ENCODE peak calls at places on chromosomes 4 and X, in ten cellular contexts. I is stimulated activated CD4-positive, alpha-beta T cell treated with anti-CD3 and anti-CD28 coated beads, Interleukin-2, amount 100 ng/mL, for 4 hours; M is T follicular helper cell; Q is pancreas; L is GM04504; H is stimulated activated CD8-positive, alpha-beta memory T cell treated with anti-CD3 and anti-CD28 coated beads, Interleukin-12 subunit alpha, Interleukin-12 subunit beta, amount 100 ng/mL, for 4 hours; C is fibroblast of the conjunctiva; B is HT-29; Y is hypothalamus; S is B cell. T is an unnamed sample.

GRCh38 chrX:150870487-150871340 is 27.8 kb downstream of the CD99L2 start:
- DNase-seq in H (no peak), S (no peak), L (no peak), Q (no peak), C (no peak), B (no peak), I (no peak), M (no peak), Y (peak), T (no peak)

GRCh38 chr4:119299221-119300071 is 22.5 kb downstream of the FABP2 start:
- DNase-seq in I (no peak), M (no peak), S (no peak), C (no peak), Y (no peak), H (no peak), B (peak), Q (no peak), L (no peak), T (no peak)

GRCh38 chrX:117985241-117985640 is 131.4 kb downstream of the KLHL13 start:
- DNase-seq in Y (no peak), B (peak), L (no peak), I (no peak), S (no peak), C (no peak), H (no peak), M (no peak), Q (no peak), T (no peak)

GRCh38 chrX:131288738-131289511 is at the start of gene IGSF1:
- DNase-seq in S (no peak), B (peak), C (no peak), Q (peak), L (peak), Y (peak), H (no peak), I (no peak), M (no peak), T (peak)

GRCh38 chr4:53571936-53572580 is 19.2 kb downstream of the LNX1 start:
- DNase-seq in Y (no peak), C (no peak), H (no peak), S (no peak), I (no peak), B (no peak), M (no peak), L (no peak), Q (no peak), T (no peak)

GRCh38 chr4:20984011-20984836 is 284.0 kb downstream of the PACRGL start:
- DNase-seq in M (no peak), Q (no peak), C (no peak), H (no peak), S (no peak), L (no peak), Y (peak), I (no peak), B (no peak), T (peak)

GRCh38 chr4:3657917-3658913 is 108.0 kb upstream of the ADRA2C start:
- DNase-seq in Y (no peak), H (no peak), S (no peak), I (no peak), C (no peak), B (no peak), M (no peak), L (no peak), Q (no peak), T (peak)

GRCh38 chr4:48162162-48162561 is 28.1 kb upstream of the TXK start:
- DNase-seq in Q (no peak), M (no peak), S (no peak), Y (no peak), H (no peak), I (no peak), C (no peak), L (no peak), B (no peak), T (no peak)

GRCh38 chr4:2484993-2485392 is 16.1 kb downstream of the RNF4 start:
- DNase-seq in Q (no peak), L (no peak), H (peak), Y (peak), I (peak), S (peak), C (no peak), B (no peak), M (peak), T (no peak)

GRCh38 chr4:56804551-56804950 is 16.9 kb downstream of the SPINK2 start:
- DNase-seq in S (no peak), Y (no peak), C (no peak), I (no peak), B (no peak), L (no peak), M (no peak), Q (no peak), H (no peak), T (no peak)

GRCh38 chr4:143961084-143961483 is 55.7 kb upstream of the GYPE start:
- DNase-seq in C (no peak), M (no peak), I (no peak), S (no peak), Y (no peak), Q (no peak), L (no peak), H (no peak), B (no peak), T (no peak)

GRCh38 chr4:186889876-186890643 is 166.4 kb upstream of the FAT1 start:
- DNase-seq in I (no peak), C (no peak), L (no peak), Y (no peak), M (no peak), B (no peak), S (no peak), Q (no peak), H (no peak), T (no peak)

T was measured in NCI-H1105.